ENCODE peak calls at places on chromosomes 11 and 22, in six cellular contexts. Z is heart right ventricle, M is kidney epithelial cell, W is PC-9, O is cardiac muscle cell, A is vagina. S is an unnamed sample.

GRCh38 chr22:25334091-25334490 is 114.7 kb downstream of the CRYBB2 start:
- DNase-seq in Z (peak; percentile 48), A (no peak), M (no peak), O (peak; percentile 33), W (no peak), S (peak; percentile 39)

GRCh38 chr22:49967333-49968241 is 7.0 kb downstream of the PIM3 start:
- DNase-seq in A (peak; percentile 89), W (no peak), M (no peak), Z (peak; percentile 58), O (peak; percentile 60), S (no peak)

GRCh38 chr11:4443479-4443878 is 5.6 kb upstream of the OR52K2 start:
- DNase-seq in M (no peak), W (no peak), Z (no peak), A (no peak), O (no peak), S (no peak)

GRCh38 chr22:24758164-24758799 is 16.2 kb downstream of the PIWIL3 start:
- DNase-seq in W (peak; percentile 25), A (no peak), O (peak; percentile 77), Z (peak; percentile 53), M (no peak), S (peak; percentile 75)

GRCh38 chr11:19978668-19979518 is 181.4 kb downstream of the DBX1 start:
- DNase-seq in O (peak; percentile 80), W (peak; percentile 61), Z (no peak), A (no peak), M (no peak), S (peak; percentile 91)

GRCh38 chr11:132158696-132159095 is 788.3 kb downstream of the NTM start:
- DNase-seq in M (no peak), Z (no peak), A (no peak), O (no peak), W (no peak), S (no peak)

GRCh38 chr11:24457985-24458384 is 38.9 kb upstream of the LUZP2 start:
- DNase-seq in M (no peak), O (no peak), W (no peak), A (no peak), Z (no peak), S (no peak)

GRCh38 chr22:49132009-49132408 is 695.7 kb downstream of the BRD1 start:
- DNase-seq in O (no peak), W (no peak), A (no peak), M (no peak), Z (no peak), S (no peak)

GRCh38 chr11:2103666-2104523 is 35.3 kb downstream of the IGF2 start:
- DNase-seq in M (no peak), Z (no peak), A (no peak), O (no peak), W (no peak), S (no peak)

GRCh38 chr11:112017538-112017937 is 7.7 kb upstream of the DLAT start:
- DNase-seq in M (no peak), A (no peak), O (peak; percentile 23), W (no peak), Z (no peak), S (peak; percentile 7)

GRCh38 chr22:32655068-32655467 is 146.4 kb upstream of the TIMP3 start:
- DNase-seq in W (no peak), Z (no peak), M (no peak), A (no peak), O (no peak), S (no peak)

DNA sequence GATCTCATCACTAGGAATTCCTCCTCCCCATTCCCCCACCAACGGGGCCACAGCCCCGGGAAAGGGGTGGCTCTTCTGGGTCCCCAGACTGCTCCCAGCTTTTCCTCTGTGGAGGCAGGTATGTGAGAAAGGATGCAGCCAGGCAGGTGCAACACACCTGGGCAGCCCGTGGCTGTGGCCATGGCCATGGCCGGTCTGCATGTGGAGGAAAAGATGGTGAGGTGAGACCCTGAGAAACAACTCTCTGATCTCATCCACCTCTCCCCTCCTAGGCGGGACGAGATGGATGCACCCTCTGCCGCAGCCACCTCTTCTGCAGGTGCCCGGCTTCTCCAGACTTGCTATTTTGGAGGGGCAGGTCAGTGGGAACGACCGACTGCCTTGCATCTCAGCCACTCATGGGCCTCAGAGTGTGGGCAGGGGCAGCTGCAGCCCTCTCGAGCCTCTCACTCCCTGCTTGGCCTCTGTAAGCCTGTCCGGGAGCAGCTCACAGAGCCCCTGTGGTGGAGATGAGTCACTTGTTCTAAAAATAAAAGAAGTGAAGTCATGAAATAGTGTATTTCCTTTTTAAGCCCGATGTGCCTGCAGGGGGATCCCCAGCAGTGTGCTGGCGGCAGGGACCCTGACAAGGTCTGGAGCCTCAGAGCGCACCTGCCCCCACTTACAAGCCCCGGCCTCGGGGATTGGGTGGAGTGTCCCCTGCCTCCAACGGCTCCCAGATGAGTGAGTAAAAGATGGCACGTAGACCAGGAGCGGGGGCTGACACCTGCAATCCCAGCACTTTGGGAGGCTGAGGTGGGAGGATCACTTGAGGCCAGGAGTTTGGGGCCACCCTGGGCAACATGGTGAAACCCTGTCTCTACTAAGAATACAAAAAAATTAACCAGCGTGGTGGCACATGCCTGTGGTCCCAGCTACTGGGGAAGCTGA is 10.7 kb downstream of the SMIM38 start:
- DNase-seq in Z (peak; percentile 65), O (peak; percentile 78), W (peak; percentile 52), M (peak; percentile 83), A (no peak), S (peak; percentile 81)
- TF ChIP-seq CTCF in Z (peak; percentile 44), O (peak; percentile 30), W (peak; percentile 50), M (peak; percentile 30), A (no peak), S (peak; percentile 17)

GRCh38 chr11:64065141-64065465 is 29.4 kb downstream of the FLRT1 start:
- DNase-seq in W (no peak), A (no peak), Z (no peak), O (no peak), M (no peak), S (no peak)
- H3K4me3 ChIP-seq in W (no peak overlapping the region), A (no peak overlapping the region), Z (no peak overlapping the region), O (no peak overlapping the region), M (no peak overlapping the region), S (no peak overlapping the region)

DNA sequence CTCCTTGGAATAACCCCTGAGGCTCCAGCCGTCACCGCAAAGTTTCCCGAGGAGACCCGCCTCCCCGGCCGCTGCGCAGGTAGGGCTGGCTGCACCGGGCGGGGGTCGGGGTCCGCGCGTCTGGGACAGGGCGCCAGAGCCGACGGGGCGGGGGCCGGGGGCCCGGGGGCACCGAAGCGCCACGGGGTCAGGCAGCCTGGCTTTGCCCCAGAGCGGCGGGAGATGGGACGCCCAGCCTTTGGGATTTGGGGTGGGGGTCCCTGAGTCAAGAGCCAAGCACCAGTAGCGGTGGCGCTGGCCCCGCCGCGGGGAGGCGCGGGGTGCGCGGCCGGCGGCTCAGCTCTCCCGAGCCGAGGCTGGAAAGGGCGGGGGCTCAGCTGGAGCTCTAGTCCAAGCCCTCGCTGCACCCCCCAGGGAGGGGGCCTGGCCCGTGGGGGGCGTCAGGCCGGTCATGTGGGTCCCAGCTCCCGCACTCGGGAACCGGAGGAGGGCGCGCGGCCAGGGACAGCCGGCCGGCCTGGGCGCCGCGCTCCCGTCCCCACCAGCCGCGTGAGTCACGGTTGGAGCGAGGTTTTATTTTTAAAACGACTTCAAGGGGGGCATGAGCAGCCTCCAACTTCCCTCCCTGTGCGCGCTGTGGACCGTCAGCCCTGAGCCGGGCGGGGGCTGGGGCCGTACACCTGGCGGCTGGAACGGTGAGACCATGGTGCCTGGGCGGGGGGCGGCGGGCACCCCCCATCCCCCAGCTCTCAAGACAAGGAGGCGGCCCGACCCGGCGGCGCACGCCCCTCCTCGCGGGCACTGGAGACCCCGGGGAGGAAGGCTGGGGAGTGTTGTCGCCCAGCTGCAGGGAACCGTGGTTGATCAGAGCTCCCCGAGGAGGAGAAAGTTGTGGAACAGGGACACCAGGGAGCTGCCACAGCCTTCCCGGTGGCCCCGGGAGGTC is 623 bp downstream of the FLRT1 start:
- DNase-seq in O (peak; percentile 40), Z (peak; percentile 34), A (no peak), W (no peak), M (no peak), S (peak; percentile 37)
- TF ChIP-seq CTCF in O (peak; percentile 19), Z (peak; percentile 24), A (no peak), W (no peak), M (no peak), S (no peak)

GRCh38 chr11:105109855-105110750 is 29.5 kb downstream of the CARD18 start:
- DNase-seq in Z (peak; percentile 12), O (peak; percentile 76), A (no peak), M (peak; percentile 9), W (no peak), S (peak; percentile 79)
- H3K4me3 ChIP-seq in Z (no peak overlapping the region), O (no peak overlapping the region), A (no peak overlapping the region), M (no peak overlapping the region), W (no peak overlapping the region), S (no peak overlapping the region)

GRCh38 chr11:22926341-22926740 is 66.1 kb upstream of the CCDC179 start:
- DNase-seq in M (no peak), A (no peak), Z (no peak), W (no peak), O (no peak), S (no peak)

GRCh38 chr11:22922672-22923071 is 62.4 kb upstream of the CCDC179 start:
- DNase-seq in O (no peak), W (no peak), A (no peak), Z (no peak), M (no peak), S (no peak)

GRCh38 chr11:22923561-22923960 is 63.3 kb upstream of the CCDC179 start:
- DNase-seq in A (no peak), W (no peak), M (no peak), O (no peak), Z (no peak), S (no peak)

GRCh38 chr11:22920939-22921565 is 60.8 kb upstream of the CCDC179 start:
- DNase-seq in O (peak; percentile 70), M (peak; percentile 4), A (no peak), Z (peak; percentile 7), W (peak; percentile 3), S (peak; percentile 70)
- TF ChIP-seq CTCF in O (peak; percentile 88), M (peak; percentile 85), A (no peak), Z (peak; percentile 71), W (peak; percentile 61), S (peak; percentile 86)

GRCh38 chr22:41238570-41239442 is 1.9 kb downstream of the CHADL start:
- DNase-seq in A (no peak), W (no peak), M (no peak), O (no peak), Z (no peak), S (no peak)
- H3K4me3 ChIP-seq in A (peak overlapping the region; percentile 53), W (no peak overlapping the region), M (no peak overlapping the region), O (no peak overlapping the region), Z (peak overlapping the region; percentile 33), S (no peak overlapping the region)

GRCh38 chr11:79196950-79197349 is 243.9 kb downstream of the TENM4 start:
- DNase-seq in Z (no peak), W (no peak), O (no peak), M (no peak), A (no peak), S (no peak)
- TF ChIP-seq CTCF in Z (no peak), W (no peak), O (no peak), M (no peak), A (no peak), S (no peak)

S was measured in cardiac fibroblast.